ENCODE peak calls at places on chromosome 18, in nine cellular contexts. W, X, N, B, P, T, U, O and Y are unnamed samples.

GRCh38 chr18:44826418-44827259 is 146.0 kb downstream of the SETBP1 start:
- DNase-seq in T (peak; percentile 83), X (peak; percentile 62), W (peak; percentile 88), P (peak; percentile 63), B (no peak), O (peak; percentile 84), U (peak; percentile 97), N (no peak), Y (peak; percentile 23)

GRCh38 chr18:40055262-40055661 is 1899.8 kb upstream of the PIK3C3 start:
- DNase-seq in P (no peak), N (no peak), T (no peak), O (no peak), W (no peak), U (peak; percentile 2), B (no peak), X (no peak), Y (no peak)

GRCh38 chr18:57141208-57142129 is 5.4 kb upstream of the BOD1L2 start:
- DNase-seq in T (no peak), B (no peak), X (peak; percentile 24), O (peak; percentile 85), U (no peak), P (peak; percentile 10), W (no peak), N (no peak), Y (no peak)

GRCh38 chr18:65592419-65592818 is 158.4 kb upstream of the CDH7 start:
- DNase-seq in B (no peak), X (peak; percentile 23), O (no peak), T (no peak), W (no peak), U (no peak), N (no peak), P (peak; percentile 35), Y (no peak)

GRCh38 chr18:59742325-59743111 is 45.3 kb upstream of the CCBE1 start:
- DNase-seq in W (peak; percentile 86), P (peak; percentile 24), O (no peak), X (no peak), U (peak; percentile 80), T (peak; percentile 62), N (no peak), B (no peak), Y (no peak)

GRCh38 chr18:26721876-26722581 is 143.5 kb downstream of the AQP4 start:
- DNase-seq in P (no peak), W (no peak), X (no peak), N (no peak), O (no peak), U (no peak), B (no peak), T (no peak), Y (no peak)

GRCh38 chr18:63480476-63480875 is 3.7 kb downstream of the SERPINB5 start:
- DNase-seq in O (no peak), W (no peak), B (no peak), P (no peak), X (no peak), U (no peak), N (no peak), T (no peak), Y (no peak)

GRCh38 chr18:23872701-23873550 is 141.6 kb upstream of the TTC39C start:
- DNase-seq in O (peak; percentile 90), X (no peak), U (no peak), T (no peak), P (peak; percentile 97), W (no peak), N (peak; percentile 52), B (peak; percentile 85), Y (no peak)

GRCh38 chr18:47050468-47050867 is 15.0 kb upstream of the ELOA2 start:
- DNase-seq in O (peak; percentile 21), P (peak; percentile 37), W (peak; percentile 68), N (no peak), U (peak; percentile 33), B (peak; percentile 54), X (peak; percentile 51), T (peak; percentile 60), Y (peak; percentile 32)

GRCh38 chr18:48922801-48923730 is 27.7 kb downstream of the SMAD7 start:
- DNase-seq in B (no peak), O (peak; percentile 73), N (peak; percentile 32), T (peak; percentile 82), U (peak; percentile 95), X (peak; percentile 13), P (peak; percentile 38), W (peak; percentile 96), Y (no peak)

GRCh38 chr18:2502880-2503279 is 68.4 kb downstream of the METTL4 start:
- DNase-seq in N (no peak), U (no peak), T (no peak), O (no peak), B (no peak), P (no peak), W (no peak), X (no peak), Y (no peak)

GRCh38 chr18:73168171-73168570 is 300.4 kb upstream of the NETO1 start:
- DNase-seq in U (no peak), X (no peak), O (no peak), T (no peak), B (no peak), N (no peak), P (peak; percentile 4), W (no peak), Y (no peak)

GRCh38 chr18:55280515-55280914 is 307.5 kb downstream of the TCF4 start:
- DNase-seq in W (no peak), N (no peak), P (no peak), U (no peak), X (no peak), O (no peak), T (peak; percentile 42), B (no peak), Y (no peak)

GRCh38 chr18:7370812-7371211 is 139.9 kb downstream of the LRRC30 start:
- DNase-seq in X (no peak), U (no peak), N (no peak), P (no peak), B (no peak), T (no peak), O (no peak), W (no peak), Y (no peak)
- H3K9ac ChIP-seq in X (no peak overlapping the region), U (no peak overlapping the region), N (no peak overlapping the region), P (no peak overlapping the region), B (no peak overlapping the region), T (no peak overlapping the region), O (no peak overlapping the region), W (no peak overlapping the region), Y (no peak overlapping the region)

DNA sequence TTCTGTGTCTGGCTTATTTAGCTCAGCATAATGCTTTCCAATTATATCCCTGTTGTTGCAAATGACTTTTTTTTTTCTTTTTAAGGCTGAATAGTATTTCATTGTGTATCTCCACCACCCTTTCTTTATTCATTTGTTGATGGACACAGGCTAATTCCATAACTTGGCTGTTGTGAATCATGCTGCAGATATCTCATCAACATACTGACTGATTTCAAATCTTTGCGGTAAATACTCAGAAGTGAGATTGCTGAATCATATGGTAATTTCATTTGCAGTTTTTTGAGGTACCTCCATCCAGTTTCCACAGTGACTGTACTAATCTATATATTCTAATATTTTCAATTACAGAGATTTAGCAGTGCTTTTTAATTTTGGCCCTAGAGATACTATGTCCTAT is 266.2 kb downstream of the TMX3 start:
- DNase-seq in U (peak; percentile 94), W (peak; percentile 82), X (no peak), N (no peak), B (no peak), P (peak; percentile 55), O (no peak), T (peak; percentile 86), Y (no peak)
- H3K9ac ChIP-seq in U (peak overlapping the region; percentile 16), W (peak overlapping the region; percentile 55), X (no peak overlapping the region), N (no peak overlapping the region), B (no peak overlapping the region), P (no peak overlapping the region), O (no peak overlapping the region), T (no peak overlapping the region), Y (no peak overlapping the region)

GRCh38 chr18:70288851-70289328 is at the start of gene SOCS6:
- DNase-seq in N (peak; percentile 57), U (peak; percentile 53), X (peak; percentile 79), W (peak; percentile 79), T (peak; percentile 66), O (peak; percentile 56), P (peak; percentile 63), B (no peak), Y (peak; percentile 69)

GRCh38 chr18:70289351-70290330 is 796 bp downstream of the SOCS6 start:
- DNase-seq in T (peak; percentile 31), X (peak; percentile 62), O (peak; percentile 52), P (peak; percentile 26), B (no peak), U (no peak), W (peak; percentile 67), N (peak; percentile 43), Y (peak; percentile 36)

GRCh38 chr18:70292628-70293027 is 3.8 kb downstream of the SOCS6 start:
- DNase-seq in T (no peak), O (peak; percentile 62), B (no peak), X (no peak), W (no peak), U (no peak), N (no peak), P (no peak), Y (no peak)

GRCh38 chr18:70291295-70291574 is 2.4 kb downstream of the SOCS6 start:
- DNase-seq in U (no peak), B (no peak), X (no peak), N (no peak), P (no peak), W (no peak), O (no peak), T (no peak), Y (no peak)

DNA sequence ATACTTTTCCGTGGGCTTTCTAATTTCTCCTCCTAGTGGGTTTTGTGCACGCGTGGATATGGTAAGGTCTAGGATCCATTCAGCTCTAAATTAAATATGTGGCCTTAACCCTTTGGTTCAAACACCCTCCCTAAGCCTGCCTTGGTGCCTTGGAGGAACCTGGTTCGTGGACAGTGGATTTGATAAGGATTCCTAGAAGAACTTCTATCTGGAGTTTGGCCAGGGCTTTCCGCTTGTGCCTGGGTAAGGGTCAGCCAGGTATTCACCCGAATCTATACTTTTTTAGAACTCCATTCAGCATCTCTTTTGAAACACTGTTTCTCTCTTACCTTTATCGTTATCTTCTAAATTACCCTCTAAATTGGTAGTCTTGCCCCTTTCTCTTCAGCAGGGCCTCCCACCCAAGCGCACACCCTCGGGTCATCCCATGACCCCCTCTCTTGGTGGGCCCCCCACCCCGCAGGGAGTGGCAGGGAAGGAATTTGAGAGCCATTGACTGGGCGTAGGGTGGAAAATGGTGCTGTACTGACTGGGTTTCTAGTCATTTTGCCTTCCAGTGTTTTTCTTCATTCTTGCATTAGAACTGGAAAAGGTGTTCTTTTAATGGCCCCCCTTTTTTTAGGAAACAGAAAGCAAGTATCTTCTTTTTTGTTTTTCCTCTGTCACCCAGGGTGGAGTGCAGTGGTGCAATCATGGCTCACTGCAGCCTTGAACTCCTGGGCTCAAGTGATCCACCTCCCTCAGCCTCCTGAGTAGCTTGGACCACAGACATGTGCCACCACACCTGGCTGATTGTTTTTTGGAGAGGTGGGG is 1.8 kb downstream of the SOCS6 start:
- DNase-seq in X (no peak), T (no peak), P (no peak), U (no peak), O (peak; percentile 28), B (no peak), W (no peak), N (no peak), Y (no peak)
- H3K9ac ChIP-seq in X (peak overlapping the region; percentile 83), T (peak overlapping the region; percentile 85), P (peak overlapping the region; percentile 91), U (peak overlapping the region; percentile 93), O (peak overlapping the region; percentile 82), B (peak overlapping the region; percentile 93), W (peak overlapping the region; percentile 88), N (no peak overlapping the region), Y (no peak overlapping the region)

DNA sequence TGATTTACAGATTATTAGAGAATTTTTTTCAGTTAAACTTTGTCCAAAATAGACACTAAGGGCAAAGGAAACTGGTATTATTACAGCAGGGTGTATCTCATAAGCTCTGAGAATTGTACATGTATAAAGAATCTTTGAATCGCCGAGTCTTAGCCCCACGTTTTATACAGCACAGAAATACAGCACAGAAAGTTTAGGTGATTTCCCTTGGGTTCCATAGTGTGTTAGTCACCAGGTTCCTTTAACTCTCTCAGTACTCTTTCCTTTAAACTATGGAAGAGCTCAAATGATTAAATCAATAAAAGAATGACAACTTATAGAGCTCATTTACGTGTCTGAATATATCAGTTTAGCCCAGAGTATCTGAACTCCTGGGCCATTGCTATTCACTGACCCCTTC is 256.8 kb downstream of the NEDD4L start:
- DNase-seq in O (no peak), T (peak; percentile 41), W (no peak), B (no peak), P (no peak), X (no peak), N (no peak), U (no peak), Y (no peak)
- H3K9ac ChIP-seq in O (no peak overlapping the region), T (no peak overlapping the region), W (no peak overlapping the region), B (no peak overlapping the region), P (no peak overlapping the region), X (no peak overlapping the region), N (no peak overlapping the region), U (no peak overlapping the region), Y (no peak overlapping the region)